ENCODE peak calls at places on chromosomes 16 and 17, in four cellular contexts. Z is NCI-H510A treated with DMSO at 0.1 percent for 48 hours, E is GM23248, V is colonic mucosa. C is an unnamed sample.

GRCh38 chr17:45284176-45285140 is 22.6 kb upstream of the SPATA32 start:
- DNase-seq in Z (no peak), E (no peak), V (no peak), C (peak; percentile 67)

GRCh38 chr17:61533797-61534196 is 57.2 kb downstream of the NACA2 start:
- DNase-seq in Z (no peak), V (no peak), E (no peak), C (no peak)

GRCh38 chr17:61393904-61394629 is 5.6 kb upstream of the TBX2 start:
- DNase-seq in V (no peak), Z (no peak), E (peak; percentile 50), C (no peak)

GRCh38 chr17:28807925-28808641 is 34.5 kb downstream of the FAM222B start:
- DNase-seq in E (peak; percentile 91), Z (peak; percentile 56), V (no peak), C (no peak)

GRCh38 chr17:4980644-4981216 is 6.7 kb downstream of the CAMTA2 start:
- DNase-seq in Z (peak; percentile 32), V (peak; percentile 56), E (peak; percentile 45), C (peak; percentile 94)

GRCh38 chr16:86203557-86204275 is 304.8 kb downstream of the IRF8 start:
- DNase-seq in V (no peak), Z (no peak), E (no peak), C (no peak)

GRCh38 chr17:82668631-82669099 is 20.4 kb upstream of the WDR45B start:
- DNase-seq in Z (no peak), V (peak; percentile 67), E (peak; percentile 90), C (peak; percentile 94)

GRCh38 chr16:89031715-89032659 is 55.0 kb upstream of the CBFA2T3 start:
- DNase-seq in E (no peak), V (peak; percentile 34), Z (no peak), C (no peak)

GRCh38 chr17:538096-538973 is 176.3 kb downstream of the VPS53 start:
- DNase-seq in V (no peak), Z (no peak), E (peak; percentile 17), C (no peak)

GRCh38 chr17:82808006-82808405 is 31.8 kb downstream of the ZNF750 start:
- DNase-seq in E (no peak), V (no peak), Z (no peak), C (peak; percentile 54)

GRCh38 chr16:64391009-64391663 is 730.7 kb downstream of the CDH11 start:
- DNase-seq in Z (no peak), E (peak; percentile 61), V (no peak), C (no peak)

GRCh38 chr17:1053661-1054360 is 56.9 kb downstream of the TIMM22 start:
- DNase-seq in V (no peak), Z (no peak), E (no peak), C (no peak)

GRCh38 chr17:50270430-50271172 is 3.7 kb upstream of the TMEM92 start:
- DNase-seq in E (peak; percentile 81), V (peak; percentile 41), Z (no peak), C (peak; percentile 73)

GRCh38 chr17:57679906-57680695 is 65.0 kb downstream of the CCDC182 start:
- DNase-seq in E (no peak), V (no peak), Z (no peak), C (no peak)

GRCh38 chr16:76193851-76194620 is 83.2 kb upstream of the CNTNAP4 start:
- DNase-seq in E (no peak), Z (no peak), V (no peak), C (no peak)

GRCh38 chr16:85192736-85193493 is 80.6 kb upstream of the CIBAR2 start:
- DNase-seq in E (peak; percentile 69), Z (no peak), V (no peak), C (no peak)

GRCh38 chr17:6639014-6639650 is 1.4 kb downstream of the KIAA0753 start:
- DNase-seq in Z (no peak), V (peak; percentile 22), E (no peak), C (peak; percentile 42)

GRCh38 chr16:52976539-52977167 is 76.0 kb downstream of the CHD9NB start:
- DNase-seq in Z (peak; percentile 7), E (peak; percentile 50), V (no peak), C (peak; percentile 24)

GRCh38 chr17:75899767-75900468 is 3.2 kb upstream of the TRIM65 start:
- DNase-seq in Z (no peak), V (no peak), E (no peak), C (no peak)

GRCh38 chr16:54873081-54873480 is 57.6 kb upstream of the IRX5 start:
- DNase-seq in E (peak; percentile 10), V (no peak), Z (no peak), C (no peak)

GRCh38 chr16:26594666-26595065 is 472.1 kb upstream of the C16orf82 start:
- DNase-seq in Z (no peak), E (peak; percentile 28), V (no peak), C (no peak)

GRCh38 chr16:85185281-85185680 is 73.0 kb upstream of the CIBAR2 start:
- DNase-seq in Z (no peak), V (no peak), E (no peak), C (no peak)

GRCh38 chr16:84768061-84768797 is 51.6 kb upstream of the CRISPLD2 start:
- DNase-seq in V (no peak), Z (no peak), E (no peak), C (no peak)

GRCh38 chr17:16407911-16408588 is 7.3 kb upstream of the TRPV2 start:
- DNase-seq in E (peak; percentile 54), Z (peak; percentile 55), V (peak; percentile 70), C (peak; percentile 89)

GRCh38 chr17:46942441-46943217 is 19.7 kb downstream of the GOSR2 start:
- DNase-seq in V (peak; percentile 71), Z (peak; percentile 74), E (peak; percentile 84), C (peak; percentile 87)

GRCh38 chr17:79933863-79934652 is 94.8 kb upstream of the CBX4 start:
- DNase-seq in V (no peak), E (peak; percentile 23), Z (no peak), C (no peak)